ENCODE peak calls at places on chromosome 7, in eight cellular contexts. L is AG04449, T is fibroblast of mammary gland, P is astrocyte of the spinal cord, G is DMS 273 treated with DMSO at 0.1 percent for 48 hours, Y is lower leg skin, I is neuronal stem cell, N is T-helper 9 cell. Z is an unnamed sample.
A peak's percentile ranks its signal among the peaks of the same experiment; 100 is the strongest.

GRCh38 chr7:23472556-23472955 is 2.3 kb upstream of the IGF2BP3 start:
- DNase-seq in N (no peak), L (no peak), Y (no peak), T (no peak), G (no peak), I (no peak), P (no peak), Z (no peak)

GRCh38 chr7:10343108-10343507 is 630.6 kb upstream of the PHF14 start:
- DNase-seq in T (no peak), Y (no peak), P (no peak), L (no peak), N (no peak), G (no peak), I (no peak), Z (no peak)

GRCh38 chr7:11416641-11417040 is 415.4 kb downstream of the THSD7A start:
- DNase-seq in T (no peak), Y (no peak), G (no peak), I (no peak), N (no peak), P (no peak), L (no peak), Z (no peak)

GRCh38 chr7:1585142-1585981 is 15.5 kb upstream of the PSMG3 start:
- DNase-seq in N (no peak), L (no peak), T (no peak), G (no peak), Y (no peak), P (no peak), I (no peak), Z (no peak)

GRCh38 chr7:25259487-25260243 is 31.4 kb upstream of the NPVF start:
- DNase-seq in G (peak; percentile 78), Y (peak; percentile 60), L (peak; percentile 36), I (peak; percentile 69), N (peak; percentile 18), P (peak; percentile 73), T (peak; percentile 87), Z (peak; percentile 9)

GRCh38 chr7:158902427-158902826 is 46.1 kb downstream of the DYNC2I1 start:
- DNase-seq in L (no peak), I (no peak), N (no peak), G (no peak), P (no peak), Y (no peak), T (no peak), Z (no peak)

GRCh38 chr7:143244321-143244720 is 18.9 kb upstream of the GSTK1 start:
- DNase-seq in T (no peak), P (no peak), G (no peak), N (no peak), I (no peak), L (no peak), Y (no peak), Z (no peak)

GRCh38 chr7:137564677-137565076 is 221.1 kb upstream of the PTN start:
- DNase-seq in N (no peak), L (no peak), T (no peak), Y (no peak), P (no peak), I (no peak), G (no peak), Z (no peak)

GRCh38 chr7:70694909-70695803 is 436.8 kb upstream of the GALNT17 start:
- DNase-seq in Y (no peak), P (peak; percentile 56), G (no peak), L (no peak), I (peak; percentile 35), N (no peak), T (no peak), Z (no peak)

GRCh38 chr7:103951311-103951710 is 38.1 kb downstream of the RELN start:
- DNase-seq in T (no peak), Y (no peak), L (no peak), I (no peak), P (no peak), G (no peak), N (no peak), Z (no peak)

GRCh38 chr7:17532861-17533404 is 234.5 kb downstream of the AHR start:
- DNase-seq in P (peak; percentile 88), L (peak; percentile 78), I (no peak), G (no peak), T (peak; percentile 99), N (no peak), Y (no peak), Z (peak; percentile 52)

GRCh38 chr7:101112233-101112632 is 14.7 kb upstream of the SERPINE1 start:
- DNase-seq in P (peak; percentile 91), N (no peak), I (no peak), G (no peak), L (no peak), T (peak; percentile 98), Y (no peak), Z (no peak)

GRCh38 chr7:33503014-33503413 is 373.6 kb downstream of the BBS9 start:
- DNase-seq in Y (no peak), I (no peak), G (no peak), T (no peak), N (no peak), P (no peak), L (no peak), Z (no peak)

GRCh38 chr7:157011333-157012112 is 1.1 kb upstream of the MNX1 start:
- DNase-seq in N (no peak), I (no peak), T (no peak), Y (no peak), G (no peak), L (no peak), P (no peak), Z (no peak)

GRCh38 chr7:114976666-114977065 is 54.8 kb downstream of the MDFIC start:
- DNase-seq in N (no peak), I (no peak), T (peak; percentile 26), L (no peak), P (no peak), Y (no peak), G (no peak), Z (no peak)

GRCh38 chr7:24741691-24742639 is 15.3 kb downstream of the GSDME start:
- DNase-seq in L (peak; percentile 89), I (no peak), G (no peak), N (no peak), Y (no peak), T (peak; percentile 98), P (peak; percentile 92), Z (peak; percentile 82)

GRCh38 chr7:13898957-13899670 is 90.4 kb downstream of the ETV1 start:
- DNase-seq in Y (no peak), G (no peak), P (no peak), L (no peak), N (no peak), T (no peak), I (no peak), Z (no peak)

GRCh38 chr7:79272066-79272669 is 181.3 kb downstream of the MAGI2 start:
- DNase-seq in L (no peak), P (peak; percentile 51), N (no peak), G (peak; percentile 28), Y (no peak), I (peak; percentile 8), T (peak; percentile 67), Z (no peak)

GRCh38 chr7:103065666-103066065 is 8.9 kb downstream of the FBXL13 start:
- DNase-seq in L (no peak), Y (no peak), P (peak; percentile 21), T (peak; percentile 52), G (no peak), N (peak; percentile 22), I (peak; percentile 5), Z (no peak)

GRCh38 chr7:132815696-132816334 is 239.5 kb upstream of the PLXNA4 start:
- DNase-seq in Y (no peak), T (peak; percentile 16), N (no peak), G (no peak), I (no peak), P (peak; percentile 7), L (no peak), Z (no peak)

GRCh38 chr7:50342616-50343114 is 38.1 kb downstream of the IKZF1 start:
- DNase-seq in G (no peak), T (peak; percentile 15), Y (no peak), I (no peak), N (peak; percentile 61), P (peak; percentile 45), L (no peak), Z (no peak)

GRCh38 chr7:92135100-92135429 is 788 bp upstream of the CYP51A1 start:
- DNase-seq in N (no peak), G (peak; percentile 36), Y (no peak), I (no peak), T (peak; percentile 46), P (no peak), L (no peak), Z (no peak)

GRCh38 chr7:148804343-148805234 is 79.5 kb downstream of the EZH2 start:
- DNase-seq in Y (no peak), N (no peak), G (no peak), T (no peak), I (no peak), P (no peak), L (no peak), Z (no peak)

GRCh38 chr7:134755422-134756022 is 23.9 kb upstream of the CALD1 start:
- DNase-seq in G (no peak), L (no peak), P (peak; percentile 56), Y (no peak), N (peak; percentile 8), T (peak; percentile 47), I (no peak), Z (no peak)

GRCh38 chr7:90345548-90346319 is 782 bp upstream of the GTPBP10 start:
- DNase-seq in T (peak; percentile 47), N (no peak), Y (no peak), L (no peak), G (peak; percentile 14), I (no peak), P (peak; percentile 51), Z (no peak)

GRCh38 chr7:141992154-141992553 is 3.5 kb upstream of the MGAM start:
- DNase-seq in N (no peak), Y (no peak), L (no peak), I (no peak), T (peak; percentile 8), P (no peak), G (no peak), Z (no peak)

GRCh38 chr7:112437038-112437437 is 13.2 kb upstream of the IFRD1 start:
- DNase-seq in T (peak; percentile 18), G (no peak), N (no peak), I (no peak), P (no peak), L (no peak), Y (no peak), Z (no peak)

GRCh38 chr7:124152859-124153692 is 120.2 kb upstream of the TMEM229A start:
- DNase-seq in N (no peak), T (peak; percentile 40), G (no peak), Y (no peak), L (no peak), P (peak; percentile 50), I (peak; percentile 6), Z (no peak)

Z was measured in HS-27A.